ENCODE peak calls at places on chromosomes 6 and 20, in four cellular contexts. A, V, X and T are unnamed samples.

GRCh38 chr6:120005292-120005976 is 655.9 kb upstream of the MAN1A1 start:
- DNase-seq in A (no peak), V (no peak), X (no peak), T (no peak)

GRCh38 chr20:58173930-58174707 is 54.3 kb downstream of the ANKRD60 start:
- DNase-seq in A (no peak), V (no peak), X (no peak), T (no peak)

GRCh38 chr6:26030716-26031115 is 56.5 kb upstream of the HFE start:
- DNase-seq in A (no peak), V (no peak), X (no peak), T (no peak)

GRCh38 chr6:156534594-156534993 is 242.6 kb upstream of the ARID1B start:
- DNase-seq in A (no peak), V (no peak), X (no peak), T (peak; percentile 49)

GRCh38 chr6:40197371-40197770 is 263.1 kb upstream of the MOCS1 start:
- DNase-seq in A (no peak), V (no peak), X (no peak), T (peak; percentile 51)

GRCh38 chr20:31606928-31607639 is 2.0 kb downstream of the ID1 start:
- DNase-seq in A (no peak), V (no peak), X (no peak), T (no peak)

GRCh38 chr20:40008177-40008576 is 680.9 kb downstream of the MAFB start:
- DNase-seq in A (no peak), V (no peak), X (no peak), T (no peak)

GRCh38 chr20:40584128-40584819 is 104.8 kb downstream of the MAFB start:
- DNase-seq in A (no peak), V (peak; percentile 57), X (no peak), T (no peak)

GRCh38 chr6:106415920-106416319 is 55.4 kb downstream of the CRYBG1 start:
- DNase-seq in A (no peak), V (no peak), X (no peak), T (no peak)

GRCh38 chr6:24930386-24930785 is 5.4 kb downstream of the RIPOR2 start:
- DNase-seq in A (no peak), V (no peak), X (no peak), T (no peak)

GRCh38 chr20:10490706-10491105 is 55.6 kb downstream of the SLX4IP start:
- DNase-seq in A (no peak), V (no peak), X (no peak), T (no peak)

GRCh38 chr6:2441881-2442475 is 196.6 kb upstream of the GMDS start:
- DNase-seq in A (no peak), V (no peak), X (no peak), T (no peak)

GRCh38 chr20:24917797-24918578 is 31.1 kb upstream of the CST7 start:
- DNase-seq in A (peak; percentile 19), V (no peak), X (peak; percentile 60), T (peak; percentile 84)

GRCh38 chr20:32943490-32944052 is 60.7 kb downstream of the SUN5 start:
- DNase-seq in A (no peak), V (peak; percentile 47), X (no peak), T (peak; percentile 66)